ENCODE peak calls at places on chromosomes 7 and 10, in six cellular contexts. B is activated CD4-positive, alpha-beta T cell treated with anti-CD3 and anti-CD28 coated beads, Interleukin-2, amount 50 U/mL, for 48 hours; I is AG04450; L is GF-D8; Y is activated CD8-positive, alpha-beta memory T cell treated with anti-CD3 and anti-CD28 coated beads, Interleukin-2, amount 10 ng/mL, durations not matched to agents 7 days and 5 days; Q is stimulated activated CD8-positive, alpha-beta memory T cell treated with anti-CD3 and anti-CD28 coated beads, Interleukin-7, amount 100 ng/mL, for 1 hour. H is an unnamed sample.

GRCh38 chr7:91778416-91778815 is 102.1 kb downstream of the MTERF1 start:
- DNase-seq in B (no peak), I (no peak), L (no peak), Y (no peak), Q (no peak), H (no peak)

GRCh38 chr7:130901209-130901783 is 167.3 kb upstream of the KLF14 start:
- DNase-seq in B (peak), I (peak), L (no peak), Y (no peak), Q (no peak), H (peak)

GRCh38 chr7:66344166-66344565 is 139.0 kb downstream of the TPST1 start:
- DNase-seq in B (no peak), I (no peak), L (peak), Y (no peak), Q (no peak), H (no peak)

GRCh38 chr7:44977304-44977858 is 1.4 kb downstream of the MYO1G start:
- DNase-seq in B (peak), I (no peak), L (no peak), Y (peak), Q (peak), H (no peak)

GRCh38 chr7:27663989-27664331 is 1.3 kb upstream of the HIBADH start:
- DNase-seq in B (no peak), I (no peak), L (no peak), Y (no peak), Q (no peak), H (no peak)

GRCh38 chr7:116776610-116777289 is 85.6 kb upstream of the CAPZA2 start:
- DNase-seq in B (no peak), I (no peak), L (no peak), Y (no peak), Q (no peak), H (no peak)

GRCh38 chr10:57952741-57953140 is 315.0 kb downstream of the IPMK start:
- DNase-seq in B (no peak), I (no peak), L (no peak), Y (no peak), Q (no peak), H (no peak)

GRCh38 chr7:117997862-117998825 is 124.9 kb upstream of the CTTNBP2 start:
- DNase-seq in B (no peak), I (no peak), L (no peak), Y (no peak), Q (no peak), H (no peak)

GRCh38 chr7:158740013-158740656 is 35.5 kb upstream of the NCAPG2 start:
- DNase-seq in B (no peak), I (peak), L (peak), Y (no peak), Q (no peak), H (no peak)

GRCh38 chr7:127908430-127909258 is 122.6 kb downstream of the LRRC4 start:
- DNase-seq in B (no peak), I (no peak), L (no peak), Y (no peak), Q (no peak), H (no peak)

GRCh38 chr7:137953692-137954470 is 48.0 kb downstream of the CREB3L2 start:
- DNase-seq in B (no peak), I (no peak), L (no peak), Y (no peak), Q (no peak), H (peak)

GRCh38 chr10:101441539-101442455 is 87.8 kb downstream of the BTRC start:
- DNase-seq in B (peak), I (peak), L (peak), Y (no peak), Q (no peak), H (peak)

GRCh38 chr10:84994722-84995121 is 666.3 kb downstream of the CCSER2 start:
- DNase-seq in B (no peak), I (no peak), L (no peak), Y (no peak), Q (no peak), H (no peak)

GRCh38 chr10:118106426-118106825 is 59.7 kb upstream of the RAB11FIP2 start:
- DNase-seq in B (no peak), I (no peak), L (no peak), Y (no peak), Q (no peak), H (no peak)

GRCh38 chr10:94212876-94213595 is 149.7 kb downstream of the NOC3L start:
- DNase-seq in B (no peak), I (no peak), L (no peak), Y (no peak), Q (no peak), H (no peak)

GRCh38 chr10:24814568-24815313 is 91.1 kb upstream of the ARHGAP21 start:
- DNase-seq in B (no peak), I (no peak), L (no peak), Y (no peak), Q (no peak), H (no peak)

GRCh38 chr10:119445311-119445934 is 97.1 kb downstream of the RGS10 start:
- DNase-seq in B (peak), I (peak), L (peak), Y (peak), Q (peak), H (peak)

GRCh38 chr7:4103352-4104091 is 578.6 kb upstream of the FOXK1 start:
- DNase-seq in B (no peak), I (no peak), L (no peak), Y (no peak), Q (no peak), H (no peak)

GRCh38 chr7:149866817-149867447 is 6.8 kb upstream of the ATP6V0E2 start:
- DNase-seq in B (peak), I (peak), L (no peak), Y (no peak), Q (no peak), H (no peak)

GRCh38 chr10:116655573-116655972 is 34.8 kb downstream of the PNLIPRP2 start:
- DNase-seq in B (no peak), I (no peak), L (no peak), Y (no peak), Q (no peak), H (no peak)

GRCh38 chr7:28107960-28108359 is 72.6 kb downstream of the JAZF1 start:
- DNase-seq in B (no peak), I (no peak), L (no peak), Y (no peak), Q (no peak), H (no peak)

GRCh38 chr10:130898381-130898780 is 413.1 kb downstream of the TCERG1L start:
- DNase-seq in B (no peak), I (no peak), L (no peak), Y (no peak), Q (no peak), H (no peak)

GRCh38 chr10:19629559-19629958 is 186.7 kb upstream of the PLXDC2 start:
- DNase-seq in B (no peak), I (no peak), L (no peak), Y (no peak), Q (no peak), H (no peak)

GRCh38 chr7:40437936-40438634 is 303.3 kb downstream of the SUGCT start:
- DNase-seq in B (no peak), I (no peak), L (no peak), Y (no peak), Q (no peak), H (no peak)

H was measured in NCI-H2227 treated with DMSO at 0.1 percent for 48 hours.